ENCODE peak calls at places on chromosomes 12 and 14, in seven cellular contexts. T is activated CD4-positive, alpha-beta T cell treated with anti-CD3 and anti-CD28 coated beads, Interleukin-2, amount 50 U/mL, for 4 hours; W is SW 1271; E is astrocyte of the cerebellum; A is fibroblast of the aortic adventitia; O is heart right ventricle; Y is astrocyte of the spinal cord. Z is an unnamed sample.

GRCh38 chr14:35333797-35334743 is 41.9 kb downstream of the PSMA6 start:
- DNase-seq in T (no peak), W (no peak), E (no peak), A (no peak), O (no peak), Y (no peak), Z (no peak)

GRCh38 chr12:65074932-65075331 is 46.2 kb downstream of the WIF1 start:
- DNase-seq in T (no peak), W (no peak), E (no peak), A (no peak), O (no peak), Y (no peak), Z (no peak)

GRCh38 chr12:124140889-124141550 is 153.9 kb upstream of the RFLNA start:
- DNase-seq in T (no peak), W (no peak), E (peak), A (no peak), O (no peak), Y (no peak), Z (no peak)

GRCh38 chr12:26810330-26810729 is 22.7 kb downstream of the ITPR2 start:
- DNase-seq in T (no peak), W (no peak), E (peak), A (peak), O (peak), Y (peak), Z (peak)

GRCh38 chr12:118841588-118841987 is 139.8 kb upstream of the SRRM4 start:
- DNase-seq in T (no peak), W (no peak), E (no peak), A (no peak), O (no peak), Y (no peak), Z (no peak)

GRCh38 chr12:102702447-102703114 is 214.5 kb downstream of the PAH start:
- DNase-seq in T (no peak), W (peak), E (peak), A (peak), O (peak), Y (peak), Z (peak)

GRCh38 chr12:116361404-116362223 is 84.1 kb upstream of the MED13L start:
- DNase-seq in T (no peak), W (no peak), E (no peak), A (no peak), O (no peak), Y (no peak), Z (no peak)

GRCh38 chr14:59275668-59276067 is 87.2 kb downstream of the DAAM1 start:
- DNase-seq in T (no peak), W (peak), E (peak), A (peak), O (no peak), Y (peak), Z (peak)

GRCh38 chr14:34330846-34331245 is 131.2 kb downstream of the SPTSSA start:
- DNase-seq in T (no peak), W (no peak), E (no peak), A (no peak), O (no peak), Y (no peak), Z (peak)

GRCh38 chr12:108457734-108458361 is 57.2 kb upstream of the FICD start:
- DNase-seq in T (no peak), W (no peak), E (no peak), A (no peak), O (no peak), Y (no peak), Z (peak)

GRCh38 chr14:22230517-22230916 is 358.5 kb downstream of the DAD1 start:
- DNase-seq in T (no peak), W (no peak), E (no peak), A (no peak), O (no peak), Y (no peak), Z (no peak)

GRCh38 chr12:58916891-58917570 is 3.3 kb downstream of the LRIG3 start:
- DNase-seq in T (no peak), W (no peak), E (peak), A (peak), O (no peak), Y (peak), Z (peak)

Z was measured in adipocyte.